ENCODE peak calls at places on chromosomes 3 and 15, in nine cellular contexts. G is fibroblast of pulmonary artery, P is upper lobe of right lung, M is fibroblast of lung, W is uterus, A is psoas muscle, V is GM23338, C is foreskin fibroblast, D is dorsolateral prefrontal cortex. E is an unnamed sample.

GRCh38 chr3:72738752-72739520 is 109.3 kb downstream of the SHQ1 start:
- DNase-seq in G (no peak), P (peak), M (peak), W (no peak), A (peak), V (peak), C (peak), D (peak), E (peak)

GRCh38 chr3:99825239-99825638 is 7.6 kb downstream of the CMSS1 start:
- DNase-seq in G (peak), P (no peak), M (no peak), W (no peak), A (no peak), V (no peak), C (no peak), D (no peak), E (no peak)

GRCh38 chr3:62414786-62415185 is 41.4 kb upstream of the FEZF2 start:
- DNase-seq in G (no peak), P (no peak), M (no peak), W (no peak), A (no peak), V (peak), C (no peak), D (no peak), E (no peak)

GRCh38 chr3:126157083-126157768 is 23.2 kb downstream of the ALDH1L1 start:
- DNase-seq in G (no peak), P (no peak), M (no peak), W (no peak), A (no peak), V (no peak), C (no peak), D (no peak), E (no peak)

GRCh38 chr15:42016971-42017370 is 3.9 kb downstream of the PLA2G4E start:
- DNase-seq in G (no peak), P (peak), M (no peak), W (no peak), A (peak), V (no peak), C (no peak), D (no peak), E (no peak)

GRCh38 chr15:67144609-67145306 is 79.4 kb downstream of the SMAD3 start:
- DNase-seq in G (peak), P (no peak), M (peak), W (peak), A (no peak), V (peak), C (no peak), D (no peak), E (peak)

GRCh38 chr15:25238716-25239470 is 199.9 kb downstream of the UBE3A start:
- DNase-seq in G (no peak), P (peak), M (no peak), W (no peak), A (peak), V (no peak), C (no peak), D (no peak), E (no peak)

GRCh38 chr15:95017950-95018349 is 786.6 kb downstream of the MCTP2 start:
- DNase-seq in G (peak), P (no peak), M (no peak), W (peak), A (peak), V (peak), C (no peak), D (peak), E (peak)

GRCh38 chr3:162492446-162493081 is 996.0 kb downstream of the OTOL1 start:
- DNase-seq in G (peak), P (no peak), M (peak), W (no peak), A (no peak), V (no peak), C (peak), D (no peak), E (no peak)

GRCh38 chr3:55333041-55333440 is 154.1 kb downstream of the WNT5A start:
- DNase-seq in G (no peak), P (no peak), M (peak), W (no peak), A (no peak), V (no peak), C (no peak), D (no peak), E (peak)

GRCh38 chr3:170585008-170585936 is 603 bp downstream of the SLC7A14 start:
- DNase-seq in G (no peak), P (no peak), M (no peak), W (no peak), A (peak), V (peak), C (no peak), D (peak), E (no peak)

GRCh38 chr3:51535146-51536019 is 3.1 kb upstream of the RAD54L2 start:
- DNase-seq in G (no peak), P (no peak), M (no peak), W (no peak), A (no peak), V (no peak), C (no peak), D (no peak), E (no peak)

GRCh38 chr15:98567951-98568350 is 80.4 kb upstream of the IGF1R start:
- DNase-seq in G (no peak), P (no peak), M (peak), W (no peak), A (no peak), V (no peak), C (no peak), D (no peak), E (no peak)

GRCh38 chr15:98657721-98658120 is 9.4 kb downstream of the IGF1R start:
- DNase-seq in G (no peak), P (no peak), M (no peak), W (no peak), A (no peak), V (no peak), C (no peak), D (no peak), E (no peak)

GRCh38 chr3:41417574-41417973 is 218.3 kb downstream of the CTNNB1 start:
- DNase-seq in G (no peak), P (no peak), M (no peak), W (no peak), A (no peak), V (no peak), C (no peak), D (no peak), E (no peak)

GRCh38 chr3:99545941-99546580 is 92.3 kb upstream of the COL8A1 start:
- DNase-seq in G (peak), P (no peak), M (peak), W (no peak), A (no peak), V (no peak), C (no peak), D (no peak), E (no peak)

GRCh38 chr3:105353485-105354161 is 13.1 kb upstream of the ALCAM start:
- DNase-seq in G (no peak), P (peak), M (peak), W (no peak), A (peak), V (peak), C (no peak), D (peak), E (no peak)

GRCh38 chr3:185824051-185824466 is 783 bp downstream of the IGF2BP2 start:
- DNase-seq in G (no peak), P (no peak), M (no peak), W (peak), A (no peak), V (peak), C (no peak), D (no peak), E (no peak)

GRCh38 chr3:57852896-57853295 is 96.8 kb downstream of the SLMAP start:
- DNase-seq in G (peak), P (no peak), M (peak), W (no peak), A (no peak), V (peak), C (peak), D (no peak), E (no peak)

GRCh38 chr15:48560321-48561051 is 85.0 kb downstream of the FBN1 start:
- DNase-seq in G (peak), P (no peak), M (no peak), W (no peak), A (peak), V (no peak), C (peak), D (no peak), E (no peak)

GRCh38 chr3:184585545-184585944 is 24.0 kb downstream of the EPHB3 start:
- DNase-seq in G (no peak), P (no peak), M (no peak), W (no peak), A (no peak), V (no peak), C (no peak), D (no peak), E (no peak)

GRCh38 chr15:73767794-73768501 is 14.8 kb upstream of the INSYN1 start:
- DNase-seq in G (no peak), P (no peak), M (no peak), W (no peak), A (no peak), V (peak), C (no peak), D (no peak), E (no peak)

GRCh38 chr15:92817339-92817886 is 82.7 kb upstream of the CHD2 start:
- DNase-seq in G (no peak), P (no peak), M (no peak), W (no peak), A (no peak), V (no peak), C (no peak), D (no peak), E (no peak)

GRCh38 chr3:38171622-38172021 is 6.3 kb downstream of the OXSR1 start:
- DNase-seq in G (no peak), P (no peak), M (no peak), W (no peak), A (no peak), V (no peak), C (no peak), D (no peak), E (no peak)

GRCh38 chr3:38165722-38166387 is 518 bp downstream of the OXSR1 start:
- DNase-seq in G (no peak), P (no peak), M (no peak), W (no peak), A (no peak), V (peak), C (peak), D (no peak), E (no peak)

GRCh38 chr3:38168151-38168987 is 3.0 kb downstream of the OXSR1 start:
- DNase-seq in G (peak), P (no peak), M (peak), W (no peak), A (no peak), V (no peak), C (peak), D (no peak), E (peak)

GRCh38 chr3:38170722-38171121 is 5.4 kb downstream of the OXSR1 start:
- DNase-seq in G (no peak), P (no peak), M (no peak), W (no peak), A (no peak), V (no peak), C (no peak), D (no peak), E (no peak)

DNA sequence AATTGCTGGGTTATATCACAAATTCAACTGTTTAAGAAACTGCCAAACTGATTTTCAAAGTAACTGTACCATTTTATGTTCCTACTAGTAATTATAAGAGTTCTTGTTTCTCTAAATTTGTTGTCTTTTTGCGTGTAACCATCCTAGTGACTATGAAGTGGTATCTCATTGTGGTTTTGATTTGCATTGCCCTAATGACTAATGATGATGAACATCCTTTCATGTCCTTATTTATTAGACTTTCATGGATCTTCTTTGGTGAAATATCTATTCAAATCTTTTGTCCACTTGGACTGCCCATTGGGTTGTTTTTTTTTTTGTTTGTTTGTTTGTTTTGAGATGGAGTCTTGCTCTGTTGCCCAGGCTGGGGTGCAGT is 3.6 kb downstream of the OXSR1 start:
- DNase-seq in G (no peak), P (no peak), M (no peak), W (no peak), A (no peak), V (no peak), C (peak), D (no peak), E (no peak)
- H3K4me3 ChIP-seq in G (no peak), P (no peak), M (peak), W (no peak), A (no peak), V (no peak), C (no peak), D (no peak), E (no peak)

GRCh38 chr15:59438891-59439290 is 905 bp downstream of the FAM81A start:
- DNase-seq in G (no peak), P (no peak), M (no peak), W (peak), A (no peak), V (no peak), C (no peak), D (no peak), E (no peak)
- TF ChIP-seq CTCF in G (no peak), P (no peak), M (no peak), W (no peak), A (no peak), V (no peak), C (no peak), D (no peak), E (no peak)

GRCh38 chr3:134371542-134372324 is 2.5 kb downstream of the AMOTL2 start:
- DNase-seq in G (no peak), P (peak), M (no peak), W (no peak), A (peak), V (no peak), C (no peak), D (no peak), E (no peak)

GRCh38 chr3:134373942-134374790 is at the start of gene AMOTL2:
- DNase-seq in G (peak), P (peak), M (peak), W (peak), A (peak), V (peak), C (peak), D (peak), E (peak)

GRCh38 chr3:134373278-134373941 is 837 bp downstream of the AMOTL2 start:
- DNase-seq in G (peak), P (peak), M (peak), W (peak), A (peak), V (peak), C (peak), D (peak), E (peak)

GRCh38 chr3:134370611-134371451 is 3.4 kb downstream of the AMOTL2 start:
- DNase-seq in G (no peak), P (peak), M (no peak), W (no peak), A (peak), V (no peak), C (no peak), D (no peak), E (no peak)

DNA sequence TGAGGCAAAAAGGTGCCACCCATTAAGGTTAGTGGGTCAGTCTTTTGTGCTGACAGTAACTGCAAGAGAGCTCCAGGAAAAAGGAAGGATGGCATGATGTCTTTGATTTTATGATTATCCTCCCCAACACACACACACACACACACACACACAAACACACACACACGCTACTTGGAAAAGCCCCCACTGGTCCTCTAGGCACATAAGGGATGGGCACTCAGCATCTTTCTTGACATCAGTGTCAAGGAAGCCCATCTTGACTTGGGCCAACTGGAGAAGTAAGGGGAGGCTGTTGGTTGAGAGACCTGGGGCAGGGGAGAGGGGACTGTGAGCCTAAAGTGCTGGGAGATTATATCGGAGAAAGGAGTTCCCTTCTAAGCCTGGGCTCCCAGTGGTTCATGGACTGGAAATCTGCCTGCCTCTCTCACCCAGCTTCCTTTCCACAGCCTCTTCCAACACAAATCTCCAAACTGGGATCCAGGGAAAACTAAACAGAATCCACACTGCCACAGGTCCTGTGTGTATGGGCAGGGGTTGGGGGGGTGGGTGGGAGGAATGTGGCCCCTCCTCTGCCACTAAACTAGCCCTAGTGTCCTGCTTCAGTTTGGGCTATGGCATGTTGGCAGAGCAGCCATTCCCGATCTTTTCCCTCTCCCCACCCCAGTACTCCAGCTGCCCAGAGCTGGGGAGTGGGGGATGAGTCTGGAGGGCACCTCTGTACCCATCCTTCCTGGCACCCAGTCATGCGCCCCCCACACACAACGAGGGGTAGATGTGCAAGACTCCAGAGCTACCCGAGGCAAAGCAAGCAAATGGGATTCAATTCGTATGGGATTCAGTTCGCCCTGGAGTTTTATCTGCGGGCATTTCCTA is 1.6 kb downstream of the AMOTL2 start:
- DNase-seq in G (no peak), P (peak), M (no peak), W (no peak), A (no peak), V (no peak), C (no peak), D (no peak), E (no peak)
- H3K4me3 ChIP-seq in G (peak), P (peak), M (peak), W (peak), A (peak), V (peak), C (peak), D (peak), E (peak)

GRCh38 chr3:173275740-173276139 is 121.8 kb upstream of the NLGN1 start:
- DNase-seq in G (no peak), P (no peak), M (no peak), W (no peak), A (no peak), V (peak), C (no peak), D (no peak), E (no peak)
- TF ChIP-seq CTCF in G (no peak), P (no peak), M (no peak), W (no peak), A (no peak), V (peak), C (no peak), D (no peak), E (peak)

DNA sequence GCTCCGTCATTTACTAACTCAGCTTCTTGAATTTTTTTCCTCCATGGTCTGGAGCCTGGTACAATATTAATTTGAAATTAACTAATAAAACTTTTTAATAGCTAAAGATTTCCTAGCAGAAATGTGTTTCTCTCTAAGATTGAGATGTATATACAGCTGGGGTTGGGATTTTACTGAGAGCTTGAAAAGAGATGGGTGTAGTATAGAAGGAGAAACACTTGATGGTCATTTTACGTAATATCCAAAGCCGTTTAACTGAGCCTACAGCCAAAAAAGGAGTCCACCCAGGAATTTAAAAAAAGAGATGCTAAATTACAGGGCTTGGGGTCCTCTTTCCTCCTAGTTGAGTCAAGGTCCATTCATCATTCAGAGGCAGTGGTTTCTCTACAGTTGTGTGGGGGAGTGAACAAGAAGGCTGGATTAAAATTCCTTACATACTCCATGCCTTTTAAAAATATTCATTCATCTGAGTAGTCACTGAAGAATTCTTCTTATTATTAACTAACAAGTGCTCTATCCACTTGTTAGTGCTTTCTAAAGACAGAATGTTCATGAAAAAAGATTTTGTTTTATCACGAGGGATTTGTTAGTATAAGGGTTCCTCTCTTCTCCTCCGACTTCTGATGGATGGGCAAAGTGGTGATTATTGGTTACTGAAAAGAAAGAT is 255.3 kb upstream of the IL12A start:
- DNase-seq in G (peak), P (no peak), M (peak), W (no peak), A (no peak), V (no peak), C (peak), D (no peak), E (peak)
- H3K4me3 ChIP-seq in G (no peak), P (peak), M (no peak), W (no peak), A (peak), V (peak), C (no peak), D (no peak), E (peak)

DNA sequence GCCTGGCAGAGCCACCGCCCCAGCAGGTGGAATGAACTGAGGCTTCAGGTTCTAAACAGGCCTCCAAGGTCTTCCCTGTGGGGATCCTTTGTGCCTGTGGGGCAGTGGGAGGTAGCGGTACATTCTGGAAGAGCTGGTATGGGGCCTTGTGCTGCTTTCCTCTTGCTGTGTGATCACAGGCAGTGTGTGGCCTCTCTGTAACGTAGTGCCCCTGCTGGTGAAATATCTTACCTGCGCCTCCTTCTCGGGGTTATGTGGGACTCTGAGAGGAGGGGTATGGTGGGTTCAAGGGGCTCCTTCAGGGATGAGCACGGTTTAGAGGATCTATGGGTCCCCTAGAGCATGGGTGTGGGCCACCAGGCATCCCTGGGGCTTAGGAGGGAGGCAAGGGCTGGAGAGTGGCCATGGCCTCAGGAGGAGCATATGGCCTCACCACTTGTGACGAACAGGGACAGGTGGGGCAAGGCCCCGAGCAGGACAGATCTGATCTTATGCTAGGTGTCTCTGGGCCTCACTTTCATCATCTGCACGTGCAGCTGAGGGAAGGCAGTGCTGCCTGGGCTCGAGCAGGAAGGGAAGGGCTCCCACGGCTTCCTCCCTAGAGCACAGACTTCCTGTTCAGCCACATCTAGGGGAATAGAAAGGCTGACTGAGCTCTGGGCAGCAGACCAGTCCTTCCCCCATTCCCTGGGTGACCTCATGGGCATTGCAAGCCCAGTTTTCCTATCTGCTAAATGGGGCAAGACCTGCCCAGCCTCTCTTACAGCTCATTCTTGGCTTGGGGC is 1.9 kb upstream of the ALS2CL start:
- DNase-seq in G (peak), P (peak), M (no peak), W (peak), A (peak), V (peak), C (no peak), D (no peak), E (no peak)
- TF ChIP-seq CTCF in G (peak), P (peak), M (peak), W (no peak), A (peak), V (peak), C (peak), D (no peak), E (peak)

GRCh38 chr15:49627407-49627877 is 6.6 kb downstream of the DTWD1 start:
- DNase-seq in G (peak), P (no peak), M (peak), W (no peak), A (no peak), V (no peak), C (peak), D (no peak), E (peak)
- H3K4me3 ChIP-seq in G (no peak), P (no peak), M (no peak), W (no peak), A (no peak), V (no peak), C (no peak), D (no peak), E (no peak)